ENCODE peak calls at places on chromosomes 2 and 18, in four cellular contexts. L is breast epithelium; Z is naive thymus-derived CD4-positive, alpha-beta T cell; U is right atrium auricular region. J is an unnamed sample.

GRCh38 chr18:27382477-27383216 is 197.5 kb upstream of the CHST9 start:
- DNase-seq in L (no peak), U (no peak), Z (no peak), J (no peak)

GRCh38 chr2:196234672-196235071 is 63.3 kb upstream of the STK17B start:
- DNase-seq in Z (no peak), L (no peak), U (no peak), J (peak; percentile 87)

GRCh38 chr18:32919799-32920198 is 147.0 kb upstream of the KLHL14 start:
- DNase-seq in U (no peak), Z (no peak), L (no peak), J (no peak)

GRCh38 chr2:55883339-55883738 is 40.2 kb downstream of the EFEMP1 start:
- DNase-seq in L (no peak), Z (no peak), U (no peak), J (peak; percentile 66)

GRCh38 chr2:188079176-188079575 is 212.5 kb upstream of the GULP1 start:
- DNase-seq in Z (no peak), L (no peak), U (no peak), J (peak; percentile 74)

GRCh38 chr2:112960230-112960825 is 17.5 kb upstream of the IL36G start:
- DNase-seq in L (no peak), U (no peak), Z (no peak), J (no peak)

GRCh38 chr2:231384970-231385369 is 10.5 kb upstream of the B3GNT7 start:
- DNase-seq in Z (no peak), L (no peak), U (no peak), J (no peak)

GRCh38 chr2:112831380-112831930 is 5.1 kb downstream of the IL1B start:
- DNase-seq in Z (no peak), L (no peak), U (no peak), J (no peak)

GRCh38 chr2:117486081-117486480 is 328.4 kb upstream of the DDX18 start:
- DNase-seq in U (no peak), Z (no peak), L (no peak), J (no peak)

GRCh38 chr2:33268246-33268831 is 208.1 kb upstream of the RASGRP3 start:
- DNase-seq in L (no peak), U (no peak), Z (no peak), J (no peak)

GRCh38 chr18:52348209-52348608 is 8.2 kb downstream of the DCC start:
- DNase-seq in U (no peak), L (no peak), Z (no peak), J (no peak)

GRCh38 chr2:181465686-181466375 is 8.6 kb downstream of the ITGA4 start:
- DNase-seq in Z (no peak), L (no peak), U (no peak), J (peak; percentile 48)

GRCh38 chr2:100923461-100924020 is 78.5 kb upstream of the RPL31 start:
- DNase-seq in U (peak; percentile 52), L (no peak), Z (no peak), J (no peak)

GRCh38 chr18:74896390-74896991 is 298.8 kb downstream of the ZNF407 start:
- DNase-seq in L (peak; percentile 41), Z (peak; percentile 39), U (no peak), J (no peak)

GRCh38 chr18:25169701-25170100 is 182.3 kb downstream of the ZNF521 start:
- DNase-seq in U (no peak), Z (no peak), L (no peak), J (no peak)

GRCh38 chr2:237561221-237561620 is 5.2 kb upstream of the PRLH start:
- DNase-seq in U (no peak), L (no peak), Z (no peak), J (no peak)

GRCh38 chr2:28394331-28394877 is 1.7 kb downstream of the FOSL2 start:
- DNase-seq in U (no peak), L (peak; percentile 78), Z (no peak), J (peak; percentile 65)

GRCh38 chr2:146228659-146229058 is 1616.2 kb upstream of the ACVR2A start:
- DNase-seq in U (no peak), L (no peak), Z (no peak), J (no peak)

GRCh38 chr2:21422724-21423522 is 299.2 kb downstream of the TDRD15 start:
- DNase-seq in Z (no peak), U (no peak), L (no peak), J (no peak)

GRCh38 chr2:9333591-9334171 is 89.6 kb downstream of the ITGB1BP1 start:
- DNase-seq in L (peak; percentile 61), U (peak; percentile 74), Z (no peak), J (peak; percentile 86)

GRCh38 chr2:200300650-200301314 is 5.7 kb upstream of the SPATS2L start:
- DNase-seq in Z (no peak), L (peak; percentile 47), U (no peak), J (peak; percentile 73)

GRCh38 chr2:239064891-239065290 is 217.0 kb downstream of the TWIST2 start:
- DNase-seq in Z (no peak), U (no peak), L (no peak), J (no peak)

GRCh38 chr2:8065191-8065590 is 616.7 kb upstream of the ID2 start:
- DNase-seq in L (no peak), U (no peak), Z (no peak), J (no peak)

GRCh38 chr2:8203354-8203753 is 478.5 kb upstream of the ID2 start:
- DNase-seq in L (no peak), U (no peak), Z (no peak), J (no peak)

GRCh38 chr2:21500546-21500945 is 376.8 kb downstream of the TDRD15 start:
- DNase-seq in L (no peak), U (no peak), Z (no peak), J (no peak)

GRCh38 chr2:208136695-208137094 is 7.1 kb upstream of the CRYGC start:
- DNase-seq in L (no peak), U (no peak), Z (no peak), J (no peak)

GRCh38 chr2:12918138-12918840 is 201.6 kb downstream of the TRIB2 start:
- DNase-seq in U (no peak), Z (no peak), L (no peak), J (no peak)

GRCh38 chr2:189860161-189860560 is 75.9 kb downstream of the PMS1 start:
- DNase-seq in U (no peak), L (no peak), Z (no peak), J (no peak)

GRCh38 chr2:237178396-237178795 is 92.7 kb downstream of the COPS8 start:
- DNase-seq in L (no peak), U (no peak), Z (no peak), J (peak; percentile 68)

GRCh38 chr2:230898016-230898415 is 27.0 kb downstream of the GPR55 start:
- DNase-seq in L (no peak), U (no peak), Z (no peak), J (no peak)

GRCh38 chr18:45066868-45067267 is 386.2 kb downstream of the SETBP1 start:
- DNase-seq in U (no peak), Z (no peak), L (no peak), J (no peak)

DNA sequence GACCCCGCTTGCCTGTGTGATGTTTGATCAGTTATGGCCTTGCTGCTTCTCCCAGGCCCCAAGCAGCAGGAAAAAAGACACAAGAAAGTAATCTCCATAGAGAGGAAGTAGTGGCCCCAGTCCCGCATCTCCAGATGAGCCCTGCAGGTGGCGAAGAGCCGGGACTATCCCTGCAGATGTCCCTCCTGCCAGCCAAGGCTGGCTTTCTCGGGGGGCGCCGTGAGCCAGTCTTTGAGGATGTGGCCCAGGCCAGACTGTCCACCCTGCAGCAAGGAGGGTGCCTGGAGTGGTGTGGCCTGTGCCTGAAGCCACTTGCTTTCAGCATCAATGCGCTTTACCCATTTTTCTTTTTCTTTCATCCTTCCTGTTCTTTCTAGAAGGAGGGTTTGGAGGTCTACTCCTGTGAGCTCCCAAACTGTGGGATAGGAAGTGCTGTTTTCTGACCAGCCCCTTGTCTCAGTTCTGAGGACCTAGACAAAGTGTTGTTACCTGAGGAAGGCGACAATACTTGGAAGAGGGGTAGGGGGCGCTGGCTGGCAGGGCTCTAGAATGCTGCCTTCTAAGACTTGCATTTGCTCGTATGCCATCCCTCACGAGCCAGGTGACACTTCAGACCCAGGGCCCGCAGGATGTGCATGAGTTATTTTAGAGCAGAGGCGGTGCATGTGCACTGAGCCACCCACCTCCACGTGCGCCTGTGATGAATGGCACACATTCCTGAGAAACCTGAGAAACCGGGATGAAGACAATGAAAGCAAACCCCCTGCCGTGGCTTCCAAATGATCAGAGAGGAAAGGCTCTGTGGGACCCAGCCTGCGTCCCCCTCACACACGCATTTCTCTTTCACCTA is 255.8 kb downstream of the FBXO15 start:
- DNase-seq in Z (no peak), U (no peak), L (no peak), J (no peak)
- H3K27ac ChIP-seq in Z (no peak overlapping the region), U (no peak overlapping the region), L (no peak overlapping the region), J (no peak overlapping the region)

GRCh38 chr2:68734688-68735525 is at the start of gene ARHGAP25:
- DNase-seq in Z (peak; percentile 70), L (no peak), U (no peak), J (no peak)
- H3K4me3 ChIP-seq in Z (peak within 1 kb of the TSS; percentile 77), L (peak within 1 kb of the TSS; percentile 20), U (no peak within 1 kb of the TSS), J (no peak within 1 kb of the TSS)

GRCh38 chr2:42998721-42999120 is 206.3 kb upstream of the HAAO start:
- DNase-seq in U (no peak), Z (no peak), L (peak; percentile 11), J (no peak)

GRCh38 chr2:42999391-42999811 is 207.0 kb upstream of the HAAO start:
- DNase-seq in U (no peak), Z (no peak), L (peak; percentile 10), J (no peak)

GRCh38 chr2:42999856-43000241 is 207.5 kb upstream of the HAAO start:
- DNase-seq in L (no peak), U (no peak), Z (no peak), J (no peak)

GRCh38 chr2:42995752-42996422 is 203.5 kb upstream of the HAAO start:
- DNase-seq in L (no peak), U (no peak), Z (no peak), J (no peak)

GRCh38 chr2:42996528-42996927 is 204.1 kb upstream of the HAAO start:
- DNase-seq in U (no peak), Z (no peak), L (peak; percentile 2), J (no peak)
- H3K27ac ChIP-seq in U (no peak overlapping the region), Z (no peak overlapping the region), L (no peak overlapping the region), J (no peak overlapping the region)

DNA sequence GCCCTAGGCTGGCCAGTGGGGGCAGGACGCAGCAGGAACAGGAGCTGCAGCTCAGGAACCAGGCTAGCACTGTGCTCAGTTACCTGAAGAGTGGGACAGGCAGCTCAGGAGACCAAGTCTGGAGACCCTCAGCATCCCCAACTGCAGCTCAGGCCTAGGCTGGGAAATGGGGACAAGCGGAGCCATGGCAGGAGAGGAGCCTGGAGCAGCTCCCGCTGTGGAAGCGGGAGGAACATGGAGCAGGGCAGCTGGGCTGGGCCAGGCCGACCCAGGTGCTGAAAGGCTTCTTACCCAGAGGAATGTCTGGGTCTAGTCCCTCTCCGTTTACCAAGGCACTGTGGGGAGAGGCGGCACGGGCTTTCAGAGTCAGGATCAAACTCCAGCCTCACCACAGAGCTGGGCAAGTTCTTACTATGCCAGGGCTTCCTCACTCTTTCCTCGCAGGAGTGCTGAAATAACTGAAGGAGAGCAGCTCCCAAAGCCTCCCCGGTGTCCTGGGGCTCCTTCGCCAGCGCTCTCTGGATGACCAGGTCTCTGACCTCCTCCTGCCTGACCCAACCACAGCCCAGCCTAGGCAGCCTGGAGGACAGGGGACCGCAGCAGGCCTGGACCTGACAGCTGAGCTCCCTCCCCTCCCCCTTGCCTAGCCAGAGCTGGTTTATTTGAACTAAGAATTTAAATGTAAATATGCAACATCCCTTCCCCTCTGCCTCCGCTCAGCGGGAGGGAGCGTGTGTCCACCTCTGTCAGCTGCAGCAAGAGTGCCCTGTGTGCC is 247.8 kb upstream of the SIX2 start:
- DNase-seq in Z (no peak), U (no peak), L (no peak), J (no peak)
- H3K4me3 ChIP-seq in Z (no peak overlapping the region), U (no peak overlapping the region), L (no peak overlapping the region), J (no peak overlapping the region)

GRCh38 chr2:156589381-156590079 is 153.4 kb downstream of the GPD2 start:
- DNase-seq in Z (peak; percentile 43), L (no peak), U (no peak), J (peak; percentile 21)
- H3K27ac ChIP-seq in Z (no peak overlapping the region), L (no peak overlapping the region), U (no peak overlapping the region), J (no peak overlapping the region)

J was measured in brain microvascular endothelial cell.